ENCODE peak calls at places on chromosome 7, in six cellular contexts. One of them, this sample, is unnamed.

GRCh38 chr7:46080595-46081159 is 159.6 kb upstream of the IGFBP3 start:
- DNase-seq in GM23248: peak; percentile 62
- DNase-seq in pancreas: no peak
- DNase-seq in body of pancreas: no peak
- DNase-seq in left ventricle myocardium inferior: no peak
- DNase-seq in lower lobe of right lung: no peak
- DNase-seq in this sample: no peak

GRCh38 chr7:130913721-130914588 is 179.9 kb upstream of the KLF14 start:
- DNase-seq in lower lobe of right lung: no peak
- DNase-seq in left ventricle myocardium inferior: no peak
- DNase-seq in body of pancreas: no peak
- DNase-seq in GM23248: peak; percentile 28
- DNase-seq in pancreas: no peak
- DNase-seq in this sample: no peak

GRCh38 chr7:123423622-123424021 is 110.8 kb downstream of the IQUB start:
- DNase-seq in GM23248: no peak
- DNase-seq in body of pancreas: no peak
- DNase-seq in lower lobe of right lung: no peak
- DNase-seq in left ventricle myocardium inferior: no peak
- DNase-seq in pancreas: no peak
- DNase-seq in this sample: no peak

GRCh38 chr7:20220293-20220755 is 3.1 kb upstream of the MACC1 start:
- DNase-seq in body of pancreas: no peak
- DNase-seq in GM23248: no peak
- DNase-seq in left ventricle myocardium inferior: no peak
- DNase-seq in lower lobe of right lung: no peak
- DNase-seq in pancreas: no peak
- DNase-seq in this sample: no peak

GRCh38 chr7:98992076-98992475 is 113.7 kb downstream of the TRRAP start:
- DNase-seq in lower lobe of right lung: no peak
- DNase-seq in GM23248: no peak
- DNase-seq in body of pancreas: no peak
- DNase-seq in pancreas: no peak
- DNase-seq in left ventricle myocardium inferior: no peak
- DNase-seq in this sample: peak; percentile 60

GRCh38 chr7:84700563-84701370 is 486.1 kb downstream of the SEMA3D start:
- DNase-seq in pancreas: no peak
- DNase-seq in GM23248: peak; percentile 18
- DNase-seq in body of pancreas: no peak
- DNase-seq in left ventricle myocardium inferior: no peak
- DNase-seq in lower lobe of right lung: no peak
- DNase-seq in this sample: no peak

GRCh38 chr7:157525501-157525915 is 188.7 kb downstream of the DNAJB6 start:
- DNase-seq in GM23248: no peak
- DNase-seq in left ventricle myocardium inferior: no peak
- DNase-seq in pancreas: no peak
- DNase-seq in body of pancreas: no peak
- DNase-seq in lower lobe of right lung: no peak
- DNase-seq in this sample: no peak

GRCh38 chr7:5226921-5227785 is 37.1 kb downstream of the WIPI2 start:
- DNase-seq in left ventricle myocardium inferior: no peak
- DNase-seq in pancreas: no peak
- DNase-seq in body of pancreas: no peak
- DNase-seq in lower lobe of right lung: peak; percentile 37
- DNase-seq in GM23248: no peak
- DNase-seq in this sample: peak; percentile 64

GRCh38 chr7:24283900-24284698 is at the start of gene NPY:
- DNase-seq in pancreas: no peak
- DNase-seq in lower lobe of right lung: no peak
- DNase-seq in GM23248: no peak
- DNase-seq in body of pancreas: no peak
- DNase-seq in left ventricle myocardium inferior: no peak
- DNase-seq in this sample: no peak

GRCh38 chr7:7207876-7208275 is 25.5 kb downstream of the C1GALT1 start:
- DNase-seq in lower lobe of right lung: no peak
- DNase-seq in body of pancreas: no peak
- DNase-seq in pancreas: no peak
- DNase-seq in GM23248: no peak
- DNase-seq in left ventricle myocardium inferior: no peak
- DNase-seq in this sample: no peak

GRCh38 chr7:29839302-29839701 is 33.0 kb downstream of the WIPF3 start:
- DNase-seq in GM23248: peak; percentile 86
- DNase-seq in lower lobe of right lung: no peak
- DNase-seq in left ventricle myocardium inferior: peak; percentile 64
- DNase-seq in pancreas: no peak
- DNase-seq in body of pancreas: peak; percentile 40
- DNase-seq in this sample: peak; percentile 82

GRCh38 chr7:69659964-69660363 is 61.7 kb downstream of the AUTS2 start:
- DNase-seq in body of pancreas: no peak
- DNase-seq in pancreas: no peak
- DNase-seq in left ventricle myocardium inferior: no peak
- DNase-seq in lower lobe of right lung: no peak
- DNase-seq in GM23248: peak; percentile 40
- DNase-seq in this sample: no peak

GRCh38 chr7:110573862-110574528 is 516.9 kb upstream of the LRRN3 start:
- DNase-seq in pancreas: no peak
- DNase-seq in left ventricle myocardium inferior: no peak
- DNase-seq in lower lobe of right lung: no peak
- DNase-seq in body of pancreas: no peak
- DNase-seq in GM23248: peak; percentile 76
- DNase-seq in this sample: no peak

GRCh38 chr7:71925663-71926062 is 486.5 kb downstream of the CALN1 start:
- DNase-seq in body of pancreas: no peak
- DNase-seq in pancreas: no peak
- DNase-seq in lower lobe of right lung: no peak
- DNase-seq in left ventricle myocardium inferior: no peak
- DNase-seq in GM23248: no peak
- DNase-seq in this sample: no peak

GRCh38 chr7:13988011-13988410 is 1.5 kb downstream of the ETV1 start:
- DNase-seq in body of pancreas: no peak
- DNase-seq in lower lobe of right lung: no peak
- DNase-seq in left ventricle myocardium inferior: no peak
- DNase-seq in pancreas: no peak
- DNase-seq in GM23248: peak; percentile 9
- DNase-seq in this sample: no peak

GRCh38 chr7:2979951-2980350 is 63.7 kb downstream of the CARD11 start:
- DNase-seq in GM23248: no peak
- DNase-seq in left ventricle myocardium inferior: no peak
- DNase-seq in pancreas: no peak
- DNase-seq in body of pancreas: no peak
- DNase-seq in lower lobe of right lung: no peak
- DNase-seq in this sample: peak; percentile 45
- H3K4me3 ChIP-seq in GM23248: no peak overlapping the region
- H3K4me3 ChIP-seq in left ventricle myocardium inferior: no peak overlapping the region
- H3K4me3 ChIP-seq in pancreas: no peak overlapping the region
- H3K4me3 ChIP-seq in body of pancreas: no peak overlapping the region
- H3K4me3 ChIP-seq in lower lobe of right lung: no peak overlapping the region
- H3K4me3 ChIP-seq in this sample: no peak overlapping the region

DNA sequence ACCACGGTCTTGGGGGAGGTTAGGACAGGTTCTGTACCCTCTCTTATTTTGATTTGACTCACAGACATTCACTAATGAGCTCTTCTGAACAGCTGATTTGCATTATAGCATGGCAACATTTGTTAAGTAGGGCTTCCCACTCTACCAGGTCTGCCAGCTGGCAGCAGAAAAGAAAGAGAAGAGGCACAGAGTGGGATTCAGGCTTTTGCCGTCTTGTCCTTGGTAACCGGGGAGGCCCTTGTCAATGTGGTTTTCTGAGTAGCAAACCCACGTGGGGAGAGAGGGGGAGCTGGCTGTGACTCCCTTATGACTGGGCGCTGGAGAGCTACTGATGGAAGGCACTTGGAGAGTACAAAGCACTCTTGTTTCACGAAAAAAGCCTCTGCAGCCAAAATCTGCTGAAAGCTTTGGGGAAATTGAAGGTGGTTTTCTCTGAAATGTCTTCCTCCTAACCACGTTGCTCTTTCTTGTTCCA is 355.3 kb upstream of the GALNT17 start:
- DNase-seq in pancreas: no peak
- DNase-seq in GM23248: peak; percentile 47
- DNase-seq in body of pancreas: no peak
- DNase-seq in lower lobe of right lung: no peak
- DNase-seq in left ventricle myocardium inferior: no peak
- DNase-seq in this sample: no peak
- H3K27ac ChIP-seq in pancreas: no peak overlapping the region
- H3K27ac ChIP-seq in GM23248: no peak overlapping the region
- H3K27ac ChIP-seq in body of pancreas: no peak overlapping the region
- H3K27ac ChIP-seq in lower lobe of right lung: no peak overlapping the region
- H3K27ac ChIP-seq in left ventricle myocardium inferior: no peak overlapping the region
- H3K27ac ChIP-seq in this sample: no peak overlapping the region

GRCh38 chr7:142085428-142085827 is 26.1 kb upstream of the MGAM2 start:
- DNase-seq in pancreas: no peak
- DNase-seq in left ventricle myocardium inferior: no peak
- DNase-seq in lower lobe of right lung: no peak
- DNase-seq in body of pancreas: no peak
- DNase-seq in GM23248: no peak
- DNase-seq in this sample: no peak
- H3K4me1 ChIP-seq in pancreas: no peaks in the 10 kb centered on the region
- H3K4me1 ChIP-seq in left ventricle myocardium inferior: no peaks in the 10 kb centered on the region
- H3K4me1 ChIP-seq in lower lobe of right lung: no peaks in the 10 kb centered on the region
- H3K4me1 ChIP-seq in body of pancreas: peaks cover 12% of the 10 kb centered on the region
- H3K4me1 ChIP-seq in GM23248: no peaks in the 10 kb centered on the region
- H3K4me1 ChIP-seq in this sample: no peaks in the 10 kb centered on the region

GRCh38 chr7:148962823-148963582 is 65.3 kb downstream of the PDIA4 start:
- DNase-seq in pancreas: peak; percentile 49
- DNase-seq in left ventricle myocardium inferior: peak; percentile 62
- DNase-seq in GM23248: peak; percentile 82
- DNase-seq in body of pancreas: peak; percentile 72
- DNase-seq in lower lobe of right lung: peak; percentile 68
- DNase-seq in this sample: peak; percentile 79

GRCh38 chr7:148962515-148962822 is 65.8 kb downstream of the PDIA4 start:
- DNase-seq in GM23248: no peak
- DNase-seq in body of pancreas: no peak
- DNase-seq in lower lobe of right lung: no peak
- DNase-seq in left ventricle myocardium inferior: no peak
- DNase-seq in pancreas: no peak
- DNase-seq in this sample: no peak

GRCh38 chr7:148963583-148964509 is 64.5 kb downstream of the PDIA4 start:
- DNase-seq in lower lobe of right lung: no peak
- DNase-seq in pancreas: no peak
- DNase-seq in left ventricle myocardium inferior: no peak
- DNase-seq in body of pancreas: no peak
- DNase-seq in GM23248: peak; percentile 38
- DNase-seq in this sample: no peak

GRCh38 chr7:148964510-148965267 is 63.6 kb downstream of the PDIA4 start:
- DNase-seq in GM23248: peak; percentile 10
- DNase-seq in left ventricle myocardium inferior: no peak
- DNase-seq in pancreas: no peak
- DNase-seq in body of pancreas: no peak
- DNase-seq in lower lobe of right lung: no peak
- DNase-seq in this sample: no peak

DNA sequence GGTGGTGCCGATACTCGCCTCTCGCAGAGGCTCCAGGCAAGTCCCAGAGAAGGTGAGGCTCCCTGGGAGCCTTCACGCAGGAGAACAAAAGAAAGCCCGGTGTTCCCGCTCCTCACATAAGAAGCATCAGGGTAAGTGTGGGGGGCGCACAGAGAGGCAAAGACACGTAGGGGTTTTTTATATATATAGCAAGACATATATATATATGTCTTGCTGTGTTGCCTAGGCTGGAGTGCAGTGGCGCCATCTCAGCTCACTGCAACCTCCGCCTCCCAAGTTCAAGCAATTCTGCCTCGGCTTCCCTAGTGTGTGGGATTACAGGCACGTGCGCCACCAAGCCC is 61.3 kb downstream of the PDIA4 start:
- DNase-seq in pancreas: no peak
- DNase-seq in body of pancreas: no peak
- DNase-seq in GM23248: no peak
- DNase-seq in left ventricle myocardium inferior: no peak
- DNase-seq in lower lobe of right lung: no peak
- DNase-seq in this sample: no peak
- H3K4me3 ChIP-seq in pancreas: no peak overlapping the region
- H3K4me3 ChIP-seq in body of pancreas: no peak overlapping the region
- H3K4me3 ChIP-seq in GM23248: peak overlapping the region; percentile 65
- H3K4me3 ChIP-seq in left ventricle myocardium inferior: peak overlapping the region; percentile 65
- H3K4me3 ChIP-seq in lower lobe of right lung: peak overlapping the region; percentile 54
- H3K4me3 ChIP-seq in this sample: no peak overlapping the region

GRCh38 chr7:139648941-139649425 is 125.5 kb downstream of the CLEC2L start:
- DNase-seq in GM23248: no peak
- DNase-seq in lower lobe of right lung: peak; percentile 64
- DNase-seq in pancreas: no peak
- DNase-seq in left ventricle myocardium inferior: peak; percentile 29
- DNase-seq in body of pancreas: peak; percentile 52
- DNase-seq in this sample: no peak

GRCh38 chr7:139650429-139651100 is 127.1 kb downstream of the CLEC2L start:
- DNase-seq in left ventricle myocardium inferior: peak; percentile 42
- DNase-seq in pancreas: peak; percentile 41
- DNase-seq in GM23248: no peak
- DNase-seq in body of pancreas: no peak
- DNase-seq in lower lobe of right lung: no peak
- DNase-seq in this sample: no peak

GRCh38 chr7:139654270-139655181 is 123.3 kb downstream of the HIPK2 start:
- DNase-seq in GM23248: no peak
- DNase-seq in body of pancreas: no peak
- DNase-seq in pancreas: no peak
- DNase-seq in left ventricle myocardium inferior: no peak
- DNase-seq in lower lobe of right lung: no peak
- DNase-seq in this sample: no peak

GRCh38 chr7:139648617-139648932 is 125.1 kb downstream of the CLEC2L start:
- DNase-seq in pancreas: no peak
- DNase-seq in left ventricle myocardium inferior: no peak
- DNase-seq in lower lobe of right lung: no peak
- DNase-seq in body of pancreas: no peak
- DNase-seq in GM23248: no peak
- DNase-seq in this sample: no peak

DNA sequence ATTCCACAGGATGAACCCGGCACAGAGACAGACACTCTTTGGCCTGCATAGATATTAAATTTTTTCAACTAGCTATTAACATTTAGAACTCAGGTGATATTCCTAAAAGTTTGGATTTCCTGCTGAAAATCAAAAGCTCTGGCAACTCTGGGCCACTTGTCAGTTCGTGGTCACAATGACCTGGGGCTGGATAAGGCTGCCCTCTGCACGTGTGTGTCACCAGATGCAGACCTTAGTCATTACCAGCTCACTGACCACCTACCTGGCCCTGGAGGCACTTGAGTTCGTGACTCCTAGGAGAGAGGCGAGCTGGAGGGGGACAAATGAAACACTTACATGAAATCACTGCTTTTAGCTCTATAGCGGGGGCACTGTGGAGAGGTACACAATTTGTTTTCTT is 126.5 kb downstream of the HIPK2 start:
- DNase-seq in pancreas: no peak
- DNase-seq in GM23248: peak; percentile 14
- DNase-seq in lower lobe of right lung: no peak
- DNase-seq in left ventricle myocardium inferior: no peak
- DNase-seq in body of pancreas: no peak
- DNase-seq in this sample: no peak
- H3K27ac ChIP-seq in pancreas: no peak overlapping the region
- H3K27ac ChIP-seq in GM23248: no peak overlapping the region
- H3K27ac ChIP-seq in lower lobe of right lung: peak overlapping the region; percentile 34
- H3K27ac ChIP-seq in left ventricle myocardium inferior: peak overlapping the region; percentile 83
- H3K27ac ChIP-seq in body of pancreas: no peak overlapping the region
- H3K27ac ChIP-seq in this sample: no peak overlapping the region

GRCh38 chr7:57205000-57205399 is 72.8 kb upstream of the ZNF479 start:
- DNase-seq in left ventricle myocardium inferior: no peak
- DNase-seq in body of pancreas: no peak
- DNase-seq in GM23248: no peak
- DNase-seq in lower lobe of right lung: peak; percentile 14
- DNase-seq in pancreas: no peak
- DNase-seq in this sample: no peak
- H3K4me1 ChIP-seq in left ventricle myocardium inferior: no peaks in the 10 kb centered on the region
- H3K4me1 ChIP-seq in body of pancreas: no peaks in the 10 kb centered on the region
- H3K4me1 ChIP-seq in GM23248: no peaks in the 10 kb centered on the region
- H3K4me1 ChIP-seq in lower lobe of right lung: no peaks in the 10 kb centered on the region
- H3K4me1 ChIP-seq in pancreas: no peaks in the 10 kb centered on the region
- H3K4me1 ChIP-seq in this sample: no peaks in the 10 kb centered on the region

GRCh38 chr7:108001759-108002725 is 919 bp downstream of the LAMB1 start:
- DNase-seq in lower lobe of right lung: no peak
- DNase-seq in pancreas: peak; percentile 37
- DNase-seq in left ventricle myocardium inferior: peak; percentile 32
- DNase-seq in body of pancreas: peak; percentile 14
- DNase-seq in GM23248: peak; percentile 79
- DNase-seq in this sample: peak; percentile 82
- H3K4me3 ChIP-seq in lower lobe of right lung: peak overlapping the region; percentile 69
- H3K4me3 ChIP-seq in pancreas: peak overlapping the region; percentile 53
- H3K4me3 ChIP-seq in left ventricle myocardium inferior: peak overlapping the region; percentile 81
- H3K4me3 ChIP-seq in body of pancreas: peak overlapping the region; percentile 80
- H3K4me3 ChIP-seq in GM23248: peak overlapping the region; percentile 98
- H3K4me3 ChIP-seq in this sample: peak overlapping the region; percentile 81